ENCODE peak calls at places on chromosome 7, in eight cellular contexts. G is neuronal stem cell, S is mammary epithelial cell, A is fibroblast of lung, I is K562, N is NT2/D1, V is PC-3, Y is SK-N-SH. M is an unnamed sample.

GRCh38 chr7:14321947-14322346 is 332.5 kb upstream of the ETV1 start:
- DNase-seq in G (no peak), I (no peak), A (no peak), S (no peak), V (peak; percentile 21), N (no peak), Y (no peak), M (no peak)

GRCh38 chr7:12951397-12951801 is 264.0 kb downstream of the ARL4A start:
- DNase-seq in G (no peak), A (peak; percentile 87), I (peak; percentile 57), N (no peak), V (peak; percentile 82), S (peak; percentile 79), Y (no peak), M (no peak)

GRCh38 chr7:130875265-130875741 is 141.3 kb upstream of the KLF14 start:
- DNase-seq in N (peak; percentile 50), S (no peak), A (peak; percentile 53), Y (peak; percentile 71), V (peak; percentile 71), G (peak; percentile 46), I (peak; percentile 79), M (peak; percentile 70)

GRCh38 chr7:55426676-55427075 is 61.5 kb downstream of the LANCL2 start:
- DNase-seq in I (no peak), Y (no peak), S (no peak), A (no peak), G (no peak), N (peak; percentile 43), V (no peak), M (no peak)

GRCh38 chr7:22452142-22452763 is 47.7 kb downstream of the STEAP1B start:
- DNase-seq in G (peak; percentile 48), Y (peak; percentile 74), V (peak; percentile 73), N (peak; percentile 68), S (no peak), I (peak; percentile 80), A (peak; percentile 46), M (peak; percentile 81)

GRCh38 chr7:30927040-30927439 is 15.4 kb downstream of the AQP1 start:
- DNase-seq in S (no peak), V (no peak), A (no peak), I (no peak), G (no peak), Y (peak; percentile 20), N (no peak), M (no peak)

GRCh38 chr7:7702826-7703225 is 15.6 kb downstream of the RPA3 start:
- DNase-seq in I (no peak), Y (no peak), S (no peak), N (no peak), G (no peak), A (no peak), V (no peak), M (no peak)

GRCh38 chr7:140342732-140343514 is 55.4 kb downstream of the SLC37A3 start:
- DNase-seq in V (peak; percentile 31), N (peak; percentile 39), G (no peak), I (peak; percentile 69), Y (peak; percentile 58), S (peak; percentile 6), A (peak; percentile 32), M (peak; percentile 49)

GRCh38 chr7:109752068-109752467 is 1182.4 kb downstream of the DNAJB9 start:
- DNase-seq in G (no peak), S (no peak), V (no peak), I (no peak), N (no peak), A (no peak), Y (no peak), M (no peak)

GRCh38 chr7:161786-162185 is 30.6 kb upstream of the FAM20C start:
- DNase-seq in A (no peak), S (no peak), N (no peak), Y (no peak), G (no peak), V (no peak), I (no peak), M (no peak)

GRCh38 chr7:82263880-82264751 is 179.5 kb downstream of the CACNA2D1 start:
- DNase-seq in Y (peak; percentile 59), G (no peak), V (no peak), A (no peak), I (no peak), S (no peak), N (no peak), M (no peak)

GRCh38 chr7:26789481-26790175 is 74.8 kb downstream of the SKAP2 start:
- DNase-seq in S (no peak), V (no peak), N (no peak), Y (no peak), I (no peak), A (no peak), G (no peak), M (no peak)

GRCh38 chr7:48298779-48299178 is 127.5 kb downstream of the ABCA13 start:
- DNase-seq in Y (no peak), S (peak; percentile 93), N (no peak), A (no peak), G (no peak), I (no peak), V (peak; percentile 89), M (no peak)

GRCh38 chr7:33237034-33237433 is 107.7 kb downstream of the BBS9 start:
- DNase-seq in G (no peak), N (no peak), S (no peak), Y (no peak), V (no peak), I (no peak), A (peak; percentile 4), M (no peak)

GRCh38 chr7:129225206-129225930 is 538 bp downstream of the AHCYL2 start:
- DNase-seq in A (peak; percentile 24), Y (no peak), I (peak; percentile 74), G (peak; percentile 61), V (peak; percentile 41), N (peak; percentile 25), S (peak; percentile 66), M (peak; percentile 65)

GRCh38 chr7:88176190-88176589 is 43.6 kb downstream of the SRI start:
- DNase-seq in S (no peak), I (no peak), Y (no peak), N (no peak), V (no peak), G (no peak), A (no peak), M (no peak)

GRCh38 chr7:132116369-132116768 is 459.9 kb downstream of the PLXNA4 start:
- DNase-seq in V (peak; percentile 96), S (peak; percentile 75), A (no peak), N (no peak), I (no peak), G (no peak), Y (no peak), M (no peak)

GRCh38 chr7:25789701-25790240 is 362.2 kb upstream of the NFE2L3 start:
- DNase-seq in N (no peak), I (no peak), G (peak; percentile 4), V (no peak), S (no peak), Y (no peak), A (no peak), M (no peak)

GRCh38 chr7:55066479-55066878 is 47.7 kb downstream of the EGFR start:
- DNase-seq in Y (no peak), A (peak; percentile 35), G (no peak), V (no peak), S (no peak), N (no peak), I (no peak), M (no peak)

GRCh38 chr7:75650671-75651070 is 88.1 kb downstream of the HIP1 start:
- DNase-seq in V (no peak), I (no peak), N (no peak), A (no peak), Y (peak; percentile 57), S (no peak), G (no peak), M (peak; percentile 64)

GRCh38 chr7:70238171-70238575 is 639.9 kb downstream of the AUTS2 start:
- DNase-seq in I (no peak), V (no peak), G (no peak), A (no peak), S (no peak), Y (peak; percentile 16), N (no peak), M (no peak)

GRCh38 chr7:81327468-81327867 is 408.6 kb upstream of the SEMA3C start:
- DNase-seq in I (peak; percentile 36), V (no peak), S (no peak), N (no peak), A (no peak), Y (no peak), G (no peak), M (no peak)

GRCh38 chr7:5692845-5693278 is 88.6 kb downstream of the RNF216 start:
- DNase-seq in Y (peak; percentile 67), I (no peak), N (no peak), V (peak; percentile 89), G (no peak), S (peak; percentile 52), A (peak; percentile 92), M (no peak)

DNA sequence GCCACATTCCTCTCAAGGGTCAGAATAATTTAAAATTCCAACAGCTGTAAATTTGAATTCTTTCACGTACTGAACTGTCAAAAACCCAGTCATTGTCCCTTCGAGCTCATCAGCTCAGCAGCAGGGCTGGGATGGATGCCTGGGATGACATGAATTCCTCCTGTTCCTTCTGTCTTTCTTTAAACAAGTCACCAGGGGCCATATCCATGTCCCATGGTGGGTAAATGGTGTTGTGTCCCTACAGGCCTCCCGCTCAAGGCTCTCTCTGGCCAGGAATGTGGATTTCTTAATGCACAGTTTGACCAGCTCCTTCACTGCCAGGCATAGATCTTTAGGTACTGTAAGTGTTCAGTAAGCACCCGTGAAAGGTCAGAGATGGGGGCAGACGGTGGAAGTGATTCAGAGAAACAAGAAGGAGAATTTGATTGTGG is 13.8 kb upstream of the TECPR1 start:
- DNase-seq in V (no peak), S (no peak), A (no peak), N (no peak), I (no peak), G (no peak), Y (no peak), M (no peak)
- H3K9ac ChIP-seq in V (no peak overlapping the region), S (no peak overlapping the region), A (no peak overlapping the region), N (no peak overlapping the region), I (no peak overlapping the region), G (no peak overlapping the region), Y (no peak overlapping the region), M (no peak overlapping the region)

GRCh38 chr7:44150966-44151678 is 10.0 kb upstream of the MYL7 start:
- DNase-seq in N (no peak), A (no peak), S (no peak), G (no peak), Y (peak; percentile 15), V (no peak), I (no peak), M (no peak)
- H3K9ac ChIP-seq in N (no peak overlapping the region), A (no peak overlapping the region), S (no peak overlapping the region), G (no peak overlapping the region), Y (no peak overlapping the region), V (no peak overlapping the region), I (no peak overlapping the region), M (no peak overlapping the region)

DNA sequence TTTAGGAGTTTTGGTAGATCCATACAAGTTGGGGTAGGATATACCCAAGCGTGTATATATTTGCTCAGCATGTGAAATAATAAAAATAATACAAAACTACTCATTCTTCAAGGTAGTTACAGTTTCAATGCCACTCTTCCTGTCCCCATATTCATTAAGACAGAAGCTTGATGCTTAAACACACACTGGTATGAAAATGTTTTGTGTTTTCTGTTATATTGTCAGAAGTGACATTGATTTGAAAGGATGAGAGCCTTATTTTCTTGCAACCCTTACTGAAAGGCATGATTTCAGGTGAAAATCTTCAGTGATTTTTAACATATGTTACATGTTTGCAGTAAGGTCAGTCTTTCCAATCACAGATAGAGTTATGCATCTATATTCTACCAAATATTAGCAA is 233.6 kb downstream of the TRIL start:
- DNase-seq in Y (no peak), N (no peak), G (no peak), S (no peak), V (no peak), I (no peak), A (no peak), M (no peak)
- H3K9ac ChIP-seq in Y (no peak overlapping the region), N (no peak overlapping the region), G (no peak overlapping the region), S (no peak overlapping the region), V (no peak overlapping the region), I (no peak overlapping the region), A (no peak overlapping the region), M (no peak overlapping the region)

GRCh38 chr7:73682745-73683055 is 553 bp downstream of the DNAJC30 start:
- DNase-seq in A (no peak), G (no peak), N (no peak), Y (no peak), V (no peak), I (no peak), S (peak; percentile 8), M (no peak)
- H3K9ac ChIP-seq in A (peak overlapping the region; percentile 88), G (peak overlapping the region; percentile 98), N (peak overlapping the region; percentile 97), Y (peak overlapping the region; percentile 87), V (peak overlapping the region; percentile 96), I (peak overlapping the region; percentile 80), S (peak overlapping the region; percentile 86), M (peak overlapping the region; percentile 84)